ENCODE peak calls at places on chromosomes 12 and 14, in eight cellular contexts. X, K, E, Y, S, C, D and F are unnamed samples.

GRCh38 chr14:95562892-95563685 is 28.2 kb downstream of the GLRX5 start:
- DNase-seq in X (peak), K (no peak), E (peak), Y (peak), S (peak), C (no peak), D (peak), F (no peak)

GRCh38 chr12:62259993-62260732 is at the start of gene USP15:
- DNase-seq in X (peak), K (peak), E (peak), Y (peak), S (peak), C (peak), D (peak), F (peak)

GRCh38 chr14:68670344-68670725 is 122.5 kb downstream of the ZFP36L1 start:
- DNase-seq in X (no peak), K (no peak), E (no peak), Y (no peak), S (no peak), C (no peak), D (peak), F (no peak)

GRCh38 chr14:86501611-86502010 is 971.7 kb downstream of the FLRT2 start:
- DNase-seq in X (no peak), K (no peak), E (no peak), Y (no peak), S (no peak), C (peak), D (no peak), F (no peak)

GRCh38 chr12:52234226-52234810 is 1.3 kb downstream of the KRT7 start:
- DNase-seq in X (no peak), K (no peak), E (no peak), Y (no peak), S (no peak), C (no peak), D (no peak), F (no peak)

GRCh38 chr12:63909746-63910145 is 65.2 kb downstream of the SRGAP1 start:
- DNase-seq in X (no peak), K (no peak), E (no peak), Y (no peak), S (no peak), C (no peak), D (no peak), F (no peak)

GRCh38 chr12:53378705-53379388 is 1.1 kb upstream of the SP1 start:
- DNase-seq in X (no peak), K (no peak), E (no peak), Y (no peak), S (no peak), C (peak), D (no peak), F (no peak)

GRCh38 chr12:130070017-130070653 is 92.1 kb upstream of the FZD10 start:
- DNase-seq in X (no peak), K (no peak), E (no peak), Y (no peak), S (no peak), C (no peak), D (no peak), F (peak)

GRCh38 chr12:120213758-120214157 is 12.8 kb upstream of the RPLP0 start:
- DNase-seq in X (no peak), K (no peak), E (no peak), Y (no peak), S (no peak), C (no peak), D (no peak), F (no peak)

GRCh38 chr12:74111688-74112360 is 425.8 kb upstream of the ATXN7L3B start:
- DNase-seq in X (peak), K (no peak), E (peak), Y (no peak), S (no peak), C (peak), D (no peak), F (no peak)

GRCh38 chr12:50527086-50527726 is 22.4 kb downstream of the DIP2B start:
- DNase-seq in X (no peak), K (no peak), E (no peak), Y (no peak), S (no peak), C (no peak), D (no peak), F (no peak)

GRCh38 chr14:93200553-93200952 is 6.3 kb downstream of the GON7 start:
- DNase-seq in X (no peak), K (no peak), E (no peak), Y (no peak), S (no peak), C (no peak), D (no peak), F (no peak)

GRCh38 chr12:48334807-48335206 is 15.9 kb downstream of the ZNF641 start:
- DNase-seq in X (no peak), K (no peak), E (no peak), Y (no peak), S (no peak), C (no peak), D (no peak), F (no peak)

GRCh38 chr14:54488646-54489317 is at the start of gene GMFB:
- DNase-seq in X (peak), K (peak), E (peak), Y (peak), S (peak), C (peak), D (peak), F (peak)

GRCh38 chr12:46269429-46270241 is 792 bp upstream of the SLC38A1 start:
- DNase-seq in X (no peak), K (no peak), E (peak), Y (no peak), S (peak), C (peak), D (no peak), F (no peak)

GRCh38 chr12:108495054-108495453 is 20.0 kb upstream of the FICD start:
- DNase-seq in X (peak), K (no peak), E (peak), Y (peak), S (peak), C (peak), D (no peak), F (no peak)

GRCh38 chr12:10737249-10737648 is 14.1 kb upstream of the YBX3 start:
- DNase-seq in X (no peak), K (no peak), E (no peak), Y (no peak), S (no peak), C (no peak), D (no peak), F (no peak)

GRCh38 chr14:100396266-100396795 is 73.2 kb downstream of the SLC25A47 start:
- DNase-seq in X (no peak), K (no peak), E (no peak), Y (no peak), S (no peak), C (no peak), D (no peak), F (no peak)

GRCh38 chr14:71555654-71556559 is 376.3 kb upstream of the RGS6 start:
- DNase-seq in X (no peak), K (no peak), E (peak), Y (no peak), S (peak), C (peak), D (no peak), F (no peak)

GRCh38 chr14:98233656-98234055 is 1038.3 kb downstream of the BCL11B start:
- DNase-seq in X (no peak), K (no peak), E (no peak), Y (no peak), S (no peak), C (no peak), D (no peak), F (no peak)

GRCh38 chr12:11969437-11970154 is 101.1 kb upstream of the BCL2L14 start:
- DNase-seq in X (no peak), K (no peak), E (no peak), Y (no peak), S (no peak), C (no peak), D (no peak), F (no peak)

GRCh38 chr12:3432868-3433267 is 58.1 kb upstream of the PRMT8 start:
- DNase-seq in X (no peak), K (no peak), E (no peak), Y (no peak), S (no peak), C (no peak), D (no peak), F (no peak)

GRCh38 chr12:47832263-47832933 is 12.7 kb upstream of the HDAC7 start:
- DNase-seq in X (no peak), K (no peak), E (no peak), Y (no peak), S (no peak), C (peak), D (no peak), F (no peak)

GRCh38 chr12:122835693-122836026 is 403 bp downstream of the HIP1R start:
- DNase-seq in X (no peak), K (no peak), E (no peak), Y (no peak), S (no peak), C (peak), D (no peak), F (no peak)

GRCh38 chr12:122834921-122835692 is at the start of gene HIP1R:
- DNase-seq in X (peak), K (no peak), E (no peak), Y (peak), S (peak), C (peak), D (peak), F (no peak)

GRCh38 chr12:122837306-122838265 is 2.3 kb downstream of the HIP1R start:
- DNase-seq in X (no peak), K (no peak), E (no peak), Y (no peak), S (no peak), C (peak), D (peak), F (no peak)

GRCh38 chr12:122834229-122834920 is 882 bp upstream of the HIP1R start:
- DNase-seq in X (peak), K (peak), E (peak), Y (peak), S (peak), C (no peak), D (peak), F (no peak)

GRCh38 chr12:122836027-122836921 is 1.0 kb downstream of the HIP1R start:
- DNase-seq in X (no peak), K (no peak), E (peak), Y (peak), S (peak), C (peak), D (peak), F (no peak)
- H3K4me3 ChIP-seq in X (peak), K (peak), E (peak), Y (peak), S (peak), C (peak), D (peak), F (peak)

GRCh38 chr14:105894125-105894977 is 368.0 kb downstream of the TMEM121 start:
- DNase-seq in X (no peak), K (no peak), E (no peak), Y (no peak), S (no peak), C (no peak), D (no peak), F (no peak)
- H3K4me3 ChIP-seq in X (no peak), K (no peak), E (no peak), Y (no peak), S (no peak), C (no peak), D (no peak), F (no peak)

GRCh38 chr14:37591311-37591940 is 3.6 kb downstream of the FOXA1 start:
- DNase-seq in X (no peak), K (no peak), E (peak), Y (no peak), S (no peak), C (no peak), D (peak), F (no peak)
- H3K4me3 ChIP-seq in X (peak), K (no peak), E (no peak), Y (no peak), S (no peak), C (no peak), D (peak), F (no peak)

GRCh38 chr14:80792756-80793155 is 148.8 kb downstream of the CEP128 start:
- DNase-seq in X (no peak), K (no peak), E (no peak), Y (peak), S (no peak), C (no peak), D (no peak), F (no peak)
- H3K4me3 ChIP-seq in X (no peak), K (no peak), E (no peak), Y (no peak), S (no peak), C (no peak), D (no peak), F (no peak)

GRCh38 chr12:56280849-56281248 is 14.1 kb downstream of the COQ10A start:
- DNase-seq in X (no peak), K (no peak), E (no peak), Y (no peak), S (no peak), C (no peak), D (no peak), F (no peak)
- H3K4me3 ChIP-seq in X (no peak), K (no peak), E (no peak), Y (no peak), S (no peak), C (no peak), D (no peak), F (no peak)

DNA sequence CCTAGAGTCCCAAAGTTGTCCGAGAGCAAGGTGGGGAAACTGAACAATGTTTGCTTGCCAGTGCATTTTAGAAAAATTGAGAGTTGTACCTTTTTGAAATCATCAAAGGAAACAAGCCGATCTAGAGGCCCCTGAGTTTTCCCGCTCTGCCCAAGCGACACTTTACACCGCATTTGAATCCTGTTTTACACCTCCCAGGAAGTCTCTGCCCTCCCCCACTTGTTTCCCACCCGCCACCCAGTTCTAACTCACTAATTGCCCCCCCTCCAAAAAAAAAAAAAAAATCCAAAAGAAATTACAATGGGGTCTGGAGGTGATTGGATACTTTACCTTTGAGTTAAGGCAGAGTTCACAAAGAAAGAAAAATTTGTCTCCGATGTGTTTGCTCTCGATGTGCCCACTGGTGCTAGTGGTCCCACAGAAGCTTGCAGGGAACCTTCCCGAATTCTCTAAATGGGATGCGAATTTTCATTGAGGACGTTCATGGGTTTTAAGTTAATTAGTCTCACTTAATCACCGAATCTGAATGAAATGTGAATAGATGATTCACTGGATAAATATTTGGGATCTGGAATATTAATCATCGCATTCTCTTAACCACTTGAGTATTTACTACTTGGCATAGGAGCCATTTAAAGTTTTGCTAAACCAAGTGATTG is 2.4 kb downstream of the HMGA2 start:
- DNase-seq in X (peak), K (no peak), E (peak), Y (peak), S (peak), C (no peak), D (no peak), F (no peak)
- H3K4me3 ChIP-seq in X (peak), K (peak), E (peak), Y (peak), S (peak), C (no peak), D (peak), F (peak)

GRCh38 chr12:20701106-20701505 is 6.0 kb downstream of the SLCO1C1 start:
- DNase-seq in X (no peak), K (no peak), E (no peak), Y (no peak), S (no peak), C (no peak), D (no peak), F (no peak)

GRCh38 chr12:20696181-20696580 is 1.0 kb downstream of the SLCO1C1 start:
- DNase-seq in X (no peak), K (no peak), E (no peak), Y (no peak), S (no peak), C (no peak), D (no peak), F (no peak)

GRCh38 chr12:20695232-20695631 is at the start of gene SLCO1C1:
- DNase-seq in X (no peak), K (no peak), E (no peak), Y (no peak), S (no peak), C (no peak), D (no peak), F (no peak)
- H3K4me3 ChIP-seq in X (no peak), K (no peak), E (no peak), Y (no peak), S (no peak), C (no peak), D (no peak), F (no peak)